ENCODE peak calls at places on chromosomes 16 and 17, in seven cellular contexts. F is adrenal gland, O is kidney, X is prostate gland, Z is fibroblast of lung, P is neuronal stem cell, Q is AG04450. V is an unnamed sample.

GRCh38 chr16:15636392-15636873 is 6.5 kb downstream of the MARF1 start:
- DNase-seq in O (no peak), Q (no peak), P (no peak), X (no peak), Z (no peak), F (no peak), V (no peak)

GRCh38 chr17:31631759-31632158 is 227.3 kb downstream of the COPRS start:
- DNase-seq in X (no peak), Q (no peak), P (no peak), Z (no peak), O (no peak), F (no peak), V (no peak)

GRCh38 chr16:68564367-68564985 is 25.4 kb downstream of the ZFP90 start:
- DNase-seq in Q (no peak), P (no peak), F (no peak), X (no peak), O (no peak), Z (peak), V (no peak)

GRCh38 chr16:86298166-86299131 is 211.9 kb upstream of the FOXF1 start:
- DNase-seq in X (no peak), O (no peak), Q (no peak), F (no peak), Z (peak), P (no peak), V (no peak)

GRCh38 chr16:85916141-85916890 is 17.4 kb downstream of the IRF8 start:
- DNase-seq in O (peak), P (no peak), X (no peak), Z (peak), F (peak), Q (no peak), V (peak)

GRCh38 chr17:60573139-60573975 is 26.6 kb upstream of the PPM1D start:
- DNase-seq in F (no peak), X (no peak), Q (peak), O (no peak), P (no peak), Z (no peak), V (no peak)

GRCh38 chr17:16363749-16364536 is 10.7 kb upstream of the CENPV start:
- DNase-seq in Q (no peak), X (peak), O (no peak), F (peak), Z (peak), P (peak), V (peak)

GRCh38 chr17:57035971-57036481 is 49.0 kb upstream of the AKAP1 start:
- DNase-seq in P (no peak), X (peak), F (no peak), O (no peak), Z (no peak), Q (no peak), V (no peak)

GRCh38 chr17:77534137-77534536 is 393.4 kb downstream of the SEC14L1 start:
- DNase-seq in O (no peak), P (no peak), F (no peak), X (no peak), Q (no peak), Z (no peak), V (no peak)

GRCh38 chr17:42577140-42577531 is 393 bp downstream of the PSMC3IP start:
- DNase-seq in Z (no peak), P (peak), F (no peak), O (no peak), Q (no peak), X (no peak), V (no peak)

GRCh38 chr17:6752068-6752909 is 3.6 kb upstream of the XAF1 start:
- DNase-seq in P (no peak), Z (peak), O (no peak), X (no peak), Q (peak), F (peak), V (no peak)

GRCh38 chr17:9204623-9205329 is 183.5 kb downstream of the NTN1 start:
- DNase-seq in F (no peak), Q (no peak), X (no peak), Z (no peak), O (peak), P (no peak), V (no peak)

GRCh38 chr17:34850964-34851363 is 110.3 kb downstream of the CCT6B start:
- DNase-seq in O (no peak), Q (no peak), F (no peak), Z (no peak), X (no peak), P (no peak), V (no peak)

GRCh38 chr16:88846088-88846487 is 10.7 kb downstream of the GALNS start:
- DNase-seq in F (no peak), X (no peak), Z (peak), Q (no peak), O (no peak), P (no peak), V (no peak)

GRCh38 chr17:49523706-49524472 is 28.8 kb downstream of the NGFR start:
- DNase-seq in O (peak), P (no peak), Z (no peak), X (peak), Q (no peak), F (no peak), V (no peak)

GRCh38 chr16:58026139-58026704 is 668 bp downstream of the MMP15 start:
- DNase-seq in Q (no peak), Z (peak), O (peak), X (peak), P (peak), F (peak), V (no peak)

GRCh38 chr17:80036715-80037477 is 454 bp downstream of the CCDC40 start:
- DNase-seq in O (no peak), F (peak), X (no peak), P (peak), Z (peak), Q (no peak), V (no peak)

GRCh38 chr17:51559778-51560177 is 299.4 kb downstream of the UTP18 start:
- DNase-seq in X (no peak), Q (no peak), F (no peak), O (no peak), Z (no peak), P (no peak), V (no peak)

GRCh38 chr17:6495450-6496115 is 51.3 kb downstream of the PIMREG start:
- DNase-seq in P (no peak), F (no peak), Q (no peak), X (no peak), Z (no peak), O (peak), V (no peak)

GRCh38 chr16:89248196-89249005 is 30.9 kb downstream of the ZNF778 start:
- DNase-seq in O (peak), Z (no peak), Q (no peak), P (no peak), F (no peak), X (no peak), V (no peak)

GRCh38 chr16:67024384-67024896 is 4.5 kb upstream of the CBFB start:
- DNase-seq in O (no peak), P (no peak), F (no peak), X (no peak), Q (no peak), Z (no peak), V (no peak)

GRCh38 chr16:85415196-85415988 is 197.7 kb upstream of the GSE1 start:
- DNase-seq in X (no peak), Q (no peak), Z (no peak), O (peak), F (no peak), P (no peak), V (no peak)

GRCh38 chr16:50259334-50260205 is 6.8 kb upstream of the ADCY7 start:
- DNase-seq in O (peak), P (peak), F (no peak), Z (peak), Q (no peak), X (no peak), V (no peak)

GRCh38 chr17:40448639-40449261 is 5.5 kb downstream of the IGFBP4 start:
- DNase-seq in O (no peak), X (no peak), F (peak), Q (no peak), P (no peak), Z (peak), V (no peak)

GRCh38 chr17:83058478-83059167 is 20.8 kb upstream of the METRNL start:
- DNase-seq in Q (no peak), P (no peak), X (no peak), F (no peak), O (peak), Z (no peak), V (no peak)

GRCh38 chr16:4884209-4884608 is 36.9 kb downstream of the UBN1 start:
- DNase-seq in F (no peak), P (no peak), Z (no peak), X (no peak), O (no peak), Q (no peak), V (no peak)

GRCh38 chr16:59404509-59404908 is 670.4 kb upstream of the GOT2 start:
- DNase-seq in F (no peak), X (no peak), O (no peak), Q (no peak), P (no peak), Z (no peak), V (no peak)

GRCh38 chr16:88637797-88638196 is 575 bp upstream of the IL17C start:
- DNase-seq in P (no peak), Z (no peak), O (no peak), X (no peak), Q (no peak), F (no peak), V (no peak)

GRCh38 chr17:43701318-43701743 is 39.6 kb upstream of the MEOX1 start:
- DNase-seq in Z (peak), X (no peak), P (no peak), O (no peak), Q (no peak), F (no peak), V (no peak)

GRCh38 chr17:2844386-2844785 is 48.1 kb downstream of the RAP1GAP2 start:
- DNase-seq in Z (no peak), X (no peak), Q (no peak), F (no peak), P (no peak), O (no peak), V (no peak)

GRCh38 chr16:78235168-78235800 is 135.8 kb downstream of the WWOX start:
- DNase-seq in O (peak), X (peak), Q (peak), P (peak), Z (peak), F (peak), V (peak)

GRCh38 chr17:68516732-68517131 is 4.5 kb downstream of the PRKAR1A start:
- DNase-seq in O (no peak), X (no peak), Q (no peak), P (no peak), F (no peak), Z (no peak), V (no peak)

GRCh38 chr17:32519769-32520701 is 33.2 kb downstream of the CDK5R1 start:
- DNase-seq in P (peak), Z (no peak), Q (no peak), F (no peak), O (no peak), X (no peak), V (no peak)

GRCh38 chr17:42667088-42667951 is 8.2 kb downstream of the TUBG2 start:
- DNase-seq in X (peak), Z (peak), F (peak), O (peak), Q (no peak), P (no peak), V (no peak)

GRCh38 chr16:56107944-56108583 is 83.2 kb upstream of the GNAO1 start:
- DNase-seq in O (no peak), X (no peak), Z (no peak), P (no peak), F (no peak), Q (no peak), V (peak)

GRCh38 chr17:68777243-68777855 is 176.2 kb upstream of the FAM20A start:
- DNase-seq in X (peak), Q (peak), Z (peak), O (no peak), F (peak), P (peak), V (peak)

GRCh38 chr17:33976816-33977215 is 278.3 kb upstream of the CCL2 start:
- DNase-seq in X (no peak), Z (no peak), F (no peak), Q (no peak), P (peak), O (no peak), V (no peak)

GRCh38 chr16:21703589-21704174 is 39.9 kb downstream of the OTOA start:
- DNase-seq in O (no peak), X (no peak), Q (no peak), Z (no peak), P (no peak), F (no peak), V (no peak)

GRCh38 chr16:65733706-65734105 is 611.8 kb upstream of the CDH11 start:
- DNase-seq in P (no peak), X (no peak), Z (no peak), F (no peak), O (no peak), Q (no peak), V (no peak)

GRCh38 chr17:29723283-29724047 is 100.8 kb upstream of the CORO6 start:
- DNase-seq in F (no peak), P (no peak), O (no peak), Z (no peak), X (no peak), Q (no peak), V (no peak)
- H3K27ac ChIP-seq in F (no peak), P (no peak), O (peak), Z (no peak), X (no peak), Q (no peak), V (peak)

DNA sequence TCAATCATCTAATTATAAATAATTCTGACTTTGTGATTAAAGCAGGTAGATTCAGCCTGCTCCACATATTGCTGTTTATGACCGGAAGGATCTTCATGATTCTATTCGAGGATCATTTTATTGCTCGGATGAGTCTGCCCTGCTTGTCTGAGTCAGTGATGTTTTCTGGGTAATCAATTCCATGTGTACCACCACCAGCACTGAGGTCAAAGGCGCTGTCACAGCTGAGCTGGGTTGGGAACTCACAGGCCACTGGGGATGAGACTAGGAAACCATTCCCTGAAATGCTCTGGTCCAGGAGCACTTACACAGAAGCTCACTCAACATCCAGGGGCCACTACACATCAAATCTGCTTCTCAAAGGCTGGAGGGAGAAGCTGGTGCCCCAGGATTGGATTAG is 30.4 kb upstream of the ERN1 start:
- DNase-seq in O (no peak), Q (no peak), F (no peak), Z (no peak), P (no peak), X (no peak), V (no peak)
- H3K27ac ChIP-seq in O (no peak), Q (no peak), F (no peak), Z (no peak), P (no peak), X (no peak), V (no peak)

GRCh38 chr16:1731603-1732002 is 25.6 kb downstream of the MAPK8IP3 start:
- DNase-seq in Z (no peak), P (no peak), X (no peak), F (no peak), Q (no peak), O (no peak), V (no peak)
- H3K27ac ChIP-seq in Z (no peak), P (no peak), X (no peak), F (no peak), Q (no peak), O (no peak), V (no peak)

DNA sequence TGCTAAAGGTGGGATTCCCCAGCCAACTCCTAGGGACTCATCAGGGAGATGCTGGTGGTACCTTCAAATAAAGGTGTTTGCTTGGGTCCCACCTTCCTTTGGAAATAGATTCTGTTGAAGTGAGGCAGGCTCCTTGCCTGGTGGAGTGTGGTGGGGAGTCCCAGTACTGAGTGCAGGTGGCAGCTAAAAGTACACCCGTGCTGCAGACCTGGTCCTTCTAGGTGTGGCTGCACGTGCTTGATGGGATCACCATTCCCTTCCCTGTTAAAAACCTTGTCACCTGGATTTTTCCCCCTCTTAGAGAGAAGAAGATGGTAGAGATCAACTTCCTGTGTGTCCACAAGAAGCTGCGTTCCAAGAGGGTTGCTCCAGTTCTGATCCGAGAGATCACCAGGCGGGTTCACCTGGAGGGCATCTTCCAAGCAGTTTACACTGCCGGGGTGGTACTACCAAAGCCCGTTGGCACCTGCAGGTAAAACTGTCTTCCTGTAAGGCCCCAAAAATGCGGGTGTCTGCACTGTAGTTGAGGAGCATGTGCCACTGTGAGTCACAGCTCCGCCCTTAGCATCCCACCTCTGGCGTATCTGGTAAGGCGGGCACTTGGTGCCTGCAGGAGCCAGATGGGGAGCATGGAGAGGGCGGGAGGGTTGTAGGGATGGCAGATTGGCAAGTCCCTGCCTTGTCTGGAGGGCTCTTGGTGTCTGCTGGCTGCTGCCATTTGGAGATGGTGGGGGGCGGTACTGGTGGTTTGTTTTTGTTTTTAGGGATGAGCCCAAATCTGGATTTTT is 34.0 kb downstream of the PLCD3 start:
- DNase-seq in O (no peak), P (no peak), X (no peak), F (no peak), Q (no peak), Z (no peak), V (no peak)
- H3K27ac ChIP-seq in O (no peak), P (no peak), X (no peak), F (no peak), Q (peak), Z (peak), V (no peak)

GRCh38 chr17:30345527-30346075 is 11.7 kb upstream of the TMIGD1 start:
- DNase-seq in O (no peak), Q (no peak), P (no peak), Z (no peak), F (no peak), X (no peak), V (no peak)

GRCh38 chr17:30345089-30345433 is 11.2 kb upstream of the TMIGD1 start:
- DNase-seq in Z (no peak), X (no peak), P (no peak), F (no peak), Q (no peak), O (no peak), V (no peak)

GRCh38 chr17:30343741-30344140 is 9.9 kb upstream of the TMIGD1 start:
- DNase-seq in P (no peak), Z (no peak), F (no peak), Q (no peak), O (no peak), X (no peak), V (no peak)

GRCh38 chr17:30346211-30346831 is 12.5 kb upstream of the TMIGD1 start:
- DNase-seq in Q (no peak), F (no peak), X (no peak), O (no peak), Z (no peak), P (no peak), V (no peak)

GRCh38 chr17:30344283-30345088 is 10.6 kb upstream of the TMIGD1 start:
- DNase-seq in F (peak), O (no peak), Z (peak), Q (no peak), X (peak), P (no peak), V (peak)
- H3K27ac ChIP-seq in F (no peak), O (peak), Z (no peak), Q (no peak), X (peak), P (no peak), V (peak)

V was measured in substantia nigra.